ENCODE peak calls at places on chromosomes 11 and 22, in nine cellular contexts. S is A673; Y is CD8-positive, alpha-beta memory T cell; V is upper lobe of right lung; A is ovary; W is aorta; T is tibial artery; G is A549; M is pancreas. O is an unnamed sample.

GRCh38 chr11:107397357-107397756 is 60.3 kb downstream of the CWF19L2 start:
- DNase-seq in V (no peak), A (no peak), Y (no peak), S (peak; percentile 16), W (peak; percentile 36), M (no peak), G (peak; percentile 16), T (no peak), O (no peak)

GRCh38 chr22:48753752-48754517 is 1073.7 kb downstream of the BRD1 start:
- DNase-seq in S (no peak), A (no peak), V (no peak), M (peak; percentile 4), Y (no peak), T (no peak), W (peak; percentile 61), G (no peak), O (no peak)

GRCh38 chr22:26767351-26767970 is 110.1 kb downstream of the MIAT start:
- DNase-seq in M (no peak), T (no peak), W (no peak), A (no peak), G (no peak), S (peak; percentile 26), Y (no peak), V (no peak), O (no peak)

GRCh38 chr11:14376920-14377319 is 17.9 kb upstream of the RRAS2 start:
- DNase-seq in M (no peak), W (no peak), S (no peak), G (peak; percentile 5), A (no peak), T (no peak), Y (no peak), V (no peak), O (no peak)

GRCh38 chr11:12251651-12252560 is 125.5 kb upstream of the PARVA start:
- DNase-seq in T (no peak), Y (no peak), M (no peak), V (no peak), G (no peak), A (no peak), W (no peak), S (no peak), O (no peak)

GRCh38 chr11:33531743-33532181 is 168.9 kb downstream of the C11orf91 start:
- DNase-seq in T (no peak), M (no peak), V (no peak), Y (no peak), G (no peak), A (no peak), W (no peak), S (no peak), O (no peak)

GRCh38 chr22:35353318-35353717 is 27.6 kb upstream of the HMOX1 start:
- DNase-seq in T (no peak), A (no peak), Y (no peak), W (no peak), V (peak; percentile 84), G (no peak), M (no peak), S (no peak), O (peak; percentile 81)

GRCh38 chr11:34624069-34624468 is 3.2 kb downstream of the EHF start:
- DNase-seq in W (no peak), G (no peak), M (no peak), S (no peak), T (no peak), V (peak; percentile 79), Y (peak; percentile 54), A (no peak), O (peak; percentile 71)

GRCh38 chr22:23271597-23271908 is 91.2 kb downstream of the BCR start:
- DNase-seq in M (no peak), G (no peak), T (no peak), A (no peak), V (no peak), W (no peak), Y (no peak), S (no peak), O (no peak)
- H3K4me1 ChIP-seq in M (no peaks in the 10 kb centered on the region), G (no peaks in the 10 kb centered on the region), T (no peaks in the 10 kb centered on the region), A (no peaks in the 10 kb centered on the region), V (no peaks in the 10 kb centered on the region), W (no peaks in the 10 kb centered on the region), Y (no peaks in the 10 kb centered on the region), S (no peaks in the 10 kb centered on the region), O (no peaks in the 10 kb centered on the region)

GRCh38 chr11:47534707-47535251 is 18.2 kb downstream of the CELF1 start:
- DNase-seq in S (peak; percentile 68), W (no peak), V (no peak), T (no peak), M (no peak), A (no peak), G (no peak), Y (no peak), O (no peak)

GRCh38 chr11:47532597-47533213 is 20.2 kb downstream of the CELF1 start:
- DNase-seq in A (no peak), W (no peak), T (no peak), V (no peak), M (no peak), Y (no peak), G (no peak), S (peak; percentile 69), O (no peak)

GRCh38 chr11:47538741-47539575 is 14.0 kb downstream of the CELF1 start:
- DNase-seq in S (peak; percentile 87), Y (no peak), T (no peak), V (no peak), W (peak; percentile 49), G (no peak), M (no peak), A (no peak), O (no peak)

GRCh38 chr11:47536925-47537324 is 16.0 kb downstream of the CELF1 start:
- DNase-seq in G (no peak), V (no peak), T (no peak), Y (no peak), A (no peak), M (no peak), S (no peak), W (no peak), O (no peak)

DNA sequence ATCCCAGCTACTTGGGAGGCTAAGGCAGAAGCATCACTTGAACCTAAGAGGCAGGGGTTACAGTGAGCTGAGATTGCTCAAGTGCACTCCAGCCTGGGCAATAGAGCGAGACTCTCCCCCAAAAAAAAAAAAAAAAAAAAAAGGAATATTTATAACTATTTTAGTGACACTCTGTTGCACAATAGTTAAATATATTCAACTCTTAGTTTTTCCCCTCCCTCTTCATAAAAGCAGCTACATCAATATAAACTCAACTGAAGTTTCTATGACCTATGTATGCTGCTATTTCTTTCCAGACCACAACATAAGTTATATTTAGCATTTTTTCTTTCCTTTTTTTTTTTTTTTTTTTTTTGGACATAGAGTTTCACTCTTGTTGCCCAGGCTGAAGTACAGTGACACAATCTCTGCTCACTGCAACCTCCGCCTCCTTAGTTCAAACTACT is 19.2 kb downstream of the CELF1 start:
- DNase-seq in G (no peak), W (no peak), V (no peak), M (no peak), A (no peak), S (no peak), T (no peak), Y (no peak), O (no peak)
- H3K4me1 ChIP-seq in G (peaks cover 26% of the 10 kb centered on the region), W (peaks cover 8% of the 10 kb centered on the region), V (peaks cover 39% of the 10 kb centered on the region), M (peaks cover under 1% of the 10 kb centered on the region), A (peaks cover 21% of the 10 kb centered on the region), S (peaks cover 55% of the 10 kb centered on the region), T (peaks cover 29% of the 10 kb centered on the region), Y (peaks cover 27% of the 10 kb centered on the region), O (peaks cover 64% of the 10 kb centered on the region)

GRCh38 chr11:2694995-2695939 is 4.5 kb downstream of the KCNQ1OT1 start:
- DNase-seq in V (peak; percentile 17), W (no peak), G (no peak), M (no peak), T (peak; percentile 21), Y (no peak), S (no peak), A (peak; percentile 8), O (no peak)

GRCh38 chr11:2693851-2694261 is 5.9 kb downstream of the KCNQ1OT1 start:
- DNase-seq in M (no peak), Y (no peak), S (no peak), A (peak; percentile 19), V (no peak), T (peak; percentile 51), G (peak; percentile 10), W (peak; percentile 59), O (no peak)

GRCh38 chr11:2696461-2696860 is 3.3 kb downstream of the KCNQ1OT1 start:
- DNase-seq in W (no peak), T (no peak), G (no peak), V (no peak), Y (no peak), M (no peak), A (no peak), S (no peak), O (no peak)

GRCh38 chr11:2693271-2693833 is 6.4 kb downstream of the KCNQ1OT1 start:
- DNase-seq in V (no peak), T (peak; percentile 23), S (no peak), M (no peak), Y (no peak), W (peak; percentile 44), A (no peak), G (no peak), O (no peak)

DNA sequence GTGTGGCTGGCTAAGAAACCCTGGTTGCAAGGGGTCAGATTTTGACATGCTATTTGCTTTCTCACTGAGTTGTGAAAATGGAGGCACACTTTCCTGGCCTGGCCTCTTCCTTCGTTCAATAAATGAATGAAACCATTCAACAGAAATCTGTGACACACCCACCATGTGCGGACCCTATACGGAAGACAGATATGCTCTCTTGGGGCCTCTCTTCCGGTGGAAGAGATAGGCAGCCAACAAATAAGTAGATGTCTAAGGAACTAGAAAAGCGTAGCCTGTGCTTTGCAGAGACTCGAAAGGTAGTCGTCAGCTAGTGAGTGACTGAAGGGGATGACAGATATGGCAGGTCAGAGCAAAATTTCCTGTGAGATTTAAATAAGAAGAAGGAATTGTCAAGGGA is 5.3 kb downstream of the KCNQ1OT1 start:
- DNase-seq in T (no peak), A (peak; percentile 4), M (no peak), G (no peak), V (no peak), Y (no peak), S (no peak), W (no peak), O (no peak)
- H3K4me1 ChIP-seq in T (no peaks in the 10 kb centered on the region), A (peaks cover 35% of the 10 kb centered on the region), M (peaks cover 5% of the 10 kb centered on the region), G (peaks cover 11% of the 10 kb centered on the region), V (peaks cover 22% of the 10 kb centered on the region), Y (peaks cover 10% of the 10 kb centered on the region), S (peaks cover 5% of the 10 kb centered on the region), W (no peaks in the 10 kb centered on the region), O (peaks cover 21% of the 10 kb centered on the region)

GRCh38 chr11:134139303-134139872 is 70.5 kb downstream of the JAM3 start:
- DNase-seq in G (no peak), A (no peak), T (no peak), M (no peak), V (no peak), Y (no peak), S (no peak), W (no peak), O (no peak)

GRCh38 chr11:134140961-134141490 is 72.2 kb downstream of the JAM3 start:
- DNase-seq in G (no peak), S (no peak), Y (no peak), V (no peak), A (no peak), T (no peak), M (no peak), W (no peak), O (no peak)

GRCh38 chr11:134142536-134142935 is 73.7 kb downstream of the JAM3 start:
- DNase-seq in V (no peak), M (no peak), A (no peak), T (no peak), S (no peak), W (no peak), G (no peak), Y (no peak), O (no peak)

GRCh38 chr11:134144744-134145143 is 75.9 kb downstream of the JAM3 start:
- DNase-seq in V (no peak), M (no peak), Y (no peak), T (no peak), W (no peak), S (no peak), G (no peak), A (no peak), O (no peak)

DNA sequence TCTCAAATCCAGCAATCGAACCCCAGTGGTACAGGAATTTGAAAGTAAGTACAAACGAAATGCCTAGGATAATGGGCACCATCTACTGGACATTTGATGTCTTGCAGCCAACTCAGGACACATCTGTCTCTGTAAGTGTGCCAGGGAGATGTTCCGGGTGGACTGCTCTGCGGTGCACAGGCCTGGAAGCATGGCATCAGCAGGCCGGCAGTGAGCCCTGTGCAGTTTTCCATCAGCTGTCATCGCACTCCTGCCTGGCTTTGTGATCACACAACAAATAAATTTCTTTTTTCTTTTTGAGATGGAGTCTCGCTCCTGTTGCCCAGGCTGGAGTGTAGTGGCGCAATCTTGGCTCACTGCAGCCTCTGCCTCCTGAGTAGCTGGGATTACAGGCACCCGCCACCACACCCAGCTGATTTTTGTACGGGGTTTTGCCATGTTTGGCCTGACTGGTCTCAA is 71.0 kb downstream of the JAM3 start:
- DNase-seq in S (peak; percentile 82), V (no peak), A (peak; percentile 84), M (peak; percentile 65), W (no peak), T (no peak), G (peak; percentile 54), Y (peak; percentile 41), O (no peak)
- H3K4me1 ChIP-seq in S (no peaks in the 10 kb centered on the region), V (no peaks in the 10 kb centered on the region), A (peaks cover 2% of the 10 kb centered on the region), M (no peaks in the 10 kb centered on the region), W (no peaks in the 10 kb centered on the region), T (no peaks in the 10 kb centered on the region), G (no peaks in the 10 kb centered on the region), Y (no peaks in the 10 kb centered on the region), O (no peaks in the 10 kb centered on the region)

O was measured in lower lobe of right lung.